ENCODE peak calls at places on chromosomes 1 and 21, in seven cellular contexts. B is omental fat pad; J is tibial artery; N is AML-193; E is type B pancreatic cell; C is H9; V is activated effector memory CD4-positive, alpha-beta T cell treated with anti-CD3 and anti-CD28 coated beads, Interleukin-2, amount 50 U/mL, for 16 hours. H is an unnamed sample.

GRCh38 chr1:6732942-6733341 is 31.3 kb upstream of the DNAJC11 start:
- DNase-seq in C (no peak), J (no peak), E (no peak), V (peak; percentile 30), B (no peak), N (no peak), H (no peak)

GRCh38 chr1:21022279-21023040 is 154.2 kb downstream of the EIF4G3 start:
- DNase-seq in J (peak; percentile 62), E (no peak), V (no peak), C (no peak), B (no peak), N (peak; percentile 79), H (no peak)

GRCh38 chr21:43361493-43362296 is 65.2 kb downstream of the SIK1 start:
- DNase-seq in J (peak; percentile 54), V (peak; percentile 73), B (no peak), C (no peak), N (no peak), E (no peak), H (peak; percentile 87)

GRCh38 chr1:64654519-64655341 is 90.1 kb upstream of the RAVER2 start:
- DNase-seq in J (no peak), E (no peak), N (no peak), B (no peak), V (no peak), C (no peak), H (no peak)

GRCh38 chr1:165463978-165464377 is 19.1 kb upstream of the RXRG start:
- DNase-seq in E (no peak), J (no peak), B (no peak), V (no peak), N (no peak), C (no peak), H (no peak)

GRCh38 chr1:224067621-224068457 is 46.1 kb upstream of the FBXO28 start:
- DNase-seq in C (no peak), N (no peak), J (no peak), V (no peak), B (no peak), E (no peak), H (no peak)

GRCh38 chr1:78227705-78228260 is 182.0 kb downstream of the GIPC2 start:
- DNase-seq in B (no peak), J (no peak), V (no peak), C (no peak), N (no peak), E (no peak), H (no peak)

GRCh38 chr1:17597651-17598050 is 58.2 kb downstream of the ARHGEF10L start:
- DNase-seq in B (no peak), V (no peak), J (no peak), C (no peak), E (no peak), N (no peak), H (no peak)

GRCh38 chr1:226886142-226886901 is 15.9 kb downstream of the PSEN2 start:
- DNase-seq in C (no peak), N (no peak), E (no peak), B (no peak), V (no peak), J (no peak), H (peak; percentile 47)

GRCh38 chr1:234602334-234603220 is 7.4 kb downstream of the IRF2BP2 start:
- DNase-seq in C (no peak), E (no peak), J (no peak), B (no peak), N (peak; percentile 91), V (no peak), H (no peak)

GRCh38 chr1:22652457-22652856 is 579 bp upstream of the C1QB start:
- DNase-seq in B (no peak), E (no peak), V (no peak), N (no peak), C (no peak), J (no peak), H (no peak)

GRCh38 chr1:225143001-225143400 is 213.5 kb downstream of the DNAH14 start:
- DNase-seq in J (no peak), E (no peak), V (no peak), N (no peak), B (no peak), C (no peak), H (no peak)

GRCh38 chr21:39851219-39851618 is 16.0 kb upstream of the PCP4 start:
- DNase-seq in J (no peak), B (no peak), V (no peak), C (no peak), N (no peak), E (no peak), H (no peak)

GRCh38 chr1:68322096-68322495 is 89.8 kb upstream of the WLS start:
- DNase-seq in J (no peak), N (no peak), V (no peak), C (no peak), E (no peak), B (no peak), H (no peak)

GRCh38 chr1:77282187-77282865 is 507 bp downstream of the AK5 start:
- DNase-seq in J (no peak), N (no peak), C (peak; percentile 48), B (no peak), E (no peak), V (peak; percentile 70), H (peak; percentile 76)

GRCh38 chr1:3530931-3531818 is 76.7 kb downstream of the ARHGEF16 start:
- DNase-seq in C (peak; percentile 92), V (peak; percentile 90), B (no peak), N (peak; percentile 67), J (peak; percentile 76), E (peak; percentile 85), H (peak; percentile 92)

GRCh38 chr21:42614391-42614790 is 39.0 kb upstream of the PDE9A start:
- DNase-seq in J (no peak), E (no peak), C (no peak), V (peak; percentile 76), N (no peak), B (no peak), H (peak; percentile 16)

GRCh38 chr1:228342627-228343210 is 63.9 kb downstream of the TRIM11 start:
- DNase-seq in N (no peak), C (peak; percentile 6), V (no peak), E (peak; percentile 56), B (no peak), J (no peak), H (no peak)

GRCh38 chr1:221781102-221781744 is 39.3 kb upstream of the DUSP10 start:
- DNase-seq in E (no peak), N (no peak), V (no peak), B (no peak), J (no peak), C (no peak), H (no peak)

GRCh38 chr1:100631015-100631521 is 88.5 kb upstream of the VCAM1 start:
- DNase-seq in N (peak; percentile 36), E (no peak), J (no peak), V (no peak), C (no peak), B (no peak), H (no peak)

GRCh38 chr1:9844106-9844505 is 20.3 kb upstream of the CLSTN1 start:
- DNase-seq in C (no peak), N (no peak), V (peak; percentile 54), B (no peak), E (no peak), J (no peak), H (peak; percentile 47)

GRCh38 chr1:199512037-199512710 is 515.3 kb upstream of the NR5A2 start:
- DNase-seq in E (no peak), J (no peak), N (no peak), V (no peak), C (peak; percentile 42), B (no peak), H (no peak)

GRCh38 chr1:8222789-8223188 is 95.1 kb upstream of the SLC45A1 start:
- DNase-seq in V (no peak), J (no peak), N (no peak), C (no peak), E (no peak), B (no peak), H (no peak)

GRCh38 chr21:42250422-42251403 is 31.8 kb downstream of the ABCG1 start:
- DNase-seq in C (no peak), B (no peak), N (no peak), J (no peak), V (no peak), E (no peak), H (no peak)

GRCh38 chr1:33267468-33268205 is 11.3 kb downstream of the ZNF362 start:
- DNase-seq in V (no peak), B (no peak), J (no peak), N (no peak), C (no peak), E (no peak), H (no peak)

GRCh38 chr1:39933956-39934941 is 20.7 kb upstream of the MFSD2A start:
- DNase-seq in C (no peak), B (peak; percentile 88), N (peak; percentile 98), E (no peak), J (peak; percentile 89), V (no peak), H (peak; percentile 78)

GRCh38 chr21:15051652-15052554 is 12.9 kb downstream of the NRIP1 start:
- DNase-seq in B (no peak), V (no peak), J (no peak), C (no peak), E (no peak), N (no peak), H (no peak)

GRCh38 chr1:16145988-16146887 is 9.6 kb downstream of the EPHA2 start:
- DNase-seq in J (peak; percentile 66), E (peak; percentile 87), B (peak; percentile 71), V (no peak), N (no peak), C (peak; percentile 93), H (no peak)

GRCh38 chr1:100411019-100411418 is 58.7 kb downstream of the CDC14A start:
- DNase-seq in E (no peak), C (no peak), B (no peak), J (no peak), N (no peak), V (no peak), H (no peak)

GRCh38 chr1:94193128-94193527 is 44.3 kb downstream of the ARHGAP29 start:
- DNase-seq in J (no peak), C (no peak), V (no peak), B (no peak), N (no peak), E (no peak), H (no peak)

GRCh38 chr1:6523566-6523965 is 30.7 kb downstream of the NOL9 start:
- DNase-seq in J (no peak), E (no peak), N (peak; percentile 42), C (peak; percentile 70), V (no peak), B (no peak), H (no peak)

GRCh38 chr1:10380594-10381275 is 18.1 kb upstream of the PGD start:
- DNase-seq in C (no peak), B (no peak), N (no peak), E (no peak), J (no peak), V (no peak), H (no peak)

GRCh38 chr1:204834752-204835151 is 35.9 kb upstream of the NFASC start:
- DNase-seq in V (no peak), B (no peak), N (no peak), C (no peak), E (no peak), J (no peak), H (no peak)

H was measured in spleen.